ENCODE peak calls at places on chromosome 1, in five cellular contexts. L, E, N, P and A are unnamed samples.

GRCh38 chr1:30444850-30445249 is 278.5 kb downstream of the MATN1 start:
- DNase-seq in L (no peak), E (no peak), N (no peak), P (no peak), A (no peak)

GRCh38 chr1:203563291-203563690 is 63.3 kb upstream of the ATP2B4 start:
- DNase-seq in L (no peak), E (no peak), N (no peak), P (no peak), A (no peak)

GRCh38 chr1:68542586-68542985 is 45.7 kb upstream of the DEPDC1 start:
- DNase-seq in L (no peak), E (no peak), N (no peak), P (no peak), A (no peak)

GRCh38 chr1:7060826-7061225 is 275.6 kb downstream of the CAMTA1 start:
- DNase-seq in L (no peak), E (no peak), N (no peak), P (no peak), A (no peak)

GRCh38 chr1:162725301-162725834 is 65.1 kb upstream of the HSD17B7 start:
- DNase-seq in L (no peak), E (no peak), N (no peak), P (no peak), A (no peak)

GRCh38 chr1:7540816-7541215 is 230.3 kb upstream of the VAMP3 start:
- DNase-seq in L (no peak), E (no peak), N (no peak), P (no peak), A (no peak)

GRCh38 chr1:6301526-6301925 is 40.6 kb upstream of the GPR153 start:
- DNase-seq in L (no peak), E (no peak), N (no peak), P (no peak), A (no peak)

GRCh38 chr1:170885551-170885950 is 49.8 kb upstream of the MROH9 start:
- DNase-seq in L (no peak), E (no peak), N (no peak), P (no peak), A (no peak)

GRCh38 chr1:90107971-90108370 is 113.1 kb downstream of the ZNF326 start:
- DNase-seq in L (no peak), E (no peak), N (no peak), P (no peak), A (no peak)

GRCh38 chr1:183238071-183238470 is 52.0 kb downstream of the LAMC2 start:
- DNase-seq in L (no peak), E (no peak), N (no peak), P (peak), A (no peak)

GRCh38 chr1:164786980-164787833 is 228.2 kb downstream of the PBX1 start:
- DNase-seq in L (peak), E (peak), N (peak), P (no peak), A (peak)

DNA sequence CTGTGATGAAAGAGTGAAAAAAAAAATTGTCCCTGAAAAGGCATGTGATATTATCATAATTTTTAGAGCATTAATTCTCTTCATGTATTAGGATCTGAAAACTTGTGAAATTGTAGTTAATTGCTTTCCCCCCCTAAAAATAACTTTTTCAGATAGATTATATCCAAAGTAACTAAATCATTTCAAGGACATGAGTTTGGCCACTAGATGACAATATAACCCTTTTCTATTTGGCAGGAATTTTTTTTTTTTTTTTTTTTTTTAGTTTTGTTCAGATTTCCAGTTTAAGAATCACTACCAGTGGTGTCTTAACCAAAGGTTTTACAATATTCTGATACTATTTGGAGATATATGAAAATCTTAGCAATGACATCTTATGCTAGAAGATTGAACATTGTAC is 370.8 kb downstream of the AMY1C start:
- DNase-seq in L (no peak), E (no peak), N (no peak), P (no peak), A (no peak)
- TF ChIP-seq CTCF in L (no peak), E (no peak), N (no peak), P (no peak), A (peak)

GRCh38 chr1:33500547-33500946 is 28.1 kb downstream of the ZSCAN20 start:
- DNase-seq in L (no peak), E (no peak), N (peak), P (no peak), A (no peak)
- TF ChIP-seq CTCF in L (no peak), E (no peak), N (peak), P (peak), A (no peak)

DNA sequence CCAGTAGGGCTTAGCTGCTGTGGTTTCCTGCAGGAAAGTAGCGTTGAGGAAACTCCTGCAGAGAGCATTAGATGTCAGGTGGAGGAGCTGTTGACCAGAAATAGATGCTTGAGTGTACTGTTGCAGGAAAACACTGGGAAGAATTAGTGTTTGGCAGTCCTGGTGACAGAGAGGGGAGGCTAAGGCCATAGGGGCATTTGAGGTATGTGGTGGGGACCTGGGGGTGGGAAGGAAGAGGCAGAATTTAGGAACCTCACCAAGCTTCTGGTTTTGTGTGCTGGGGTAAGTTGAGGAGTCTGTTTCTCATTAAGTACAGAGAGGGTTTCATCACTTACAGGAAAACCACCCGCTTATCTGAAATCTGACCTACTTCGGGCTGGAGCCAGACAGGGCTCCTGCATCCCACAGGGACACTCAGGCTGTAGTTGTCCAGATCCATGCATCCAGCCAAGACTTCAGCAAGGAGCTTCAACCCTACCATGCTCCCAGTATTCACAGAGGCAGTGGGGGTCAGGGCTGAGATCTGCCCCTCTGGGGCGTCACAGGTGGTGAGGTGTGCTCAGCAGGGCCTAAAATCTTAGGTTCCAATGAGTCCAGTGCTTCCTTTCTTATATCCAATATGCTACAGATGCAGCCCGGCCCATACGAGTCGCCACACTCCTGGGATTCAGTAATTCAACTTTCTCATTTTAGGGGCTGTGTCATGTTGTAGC is 15.1 kb downstream of the SH2D2A start:
- DNase-seq in L (no peak), E (no peak), N (no peak), P (peak), A (no peak)
- TF ChIP-seq CTCF in L (no peak), E (no peak), N (no peak), P (peak), A (no peak)

DNA sequence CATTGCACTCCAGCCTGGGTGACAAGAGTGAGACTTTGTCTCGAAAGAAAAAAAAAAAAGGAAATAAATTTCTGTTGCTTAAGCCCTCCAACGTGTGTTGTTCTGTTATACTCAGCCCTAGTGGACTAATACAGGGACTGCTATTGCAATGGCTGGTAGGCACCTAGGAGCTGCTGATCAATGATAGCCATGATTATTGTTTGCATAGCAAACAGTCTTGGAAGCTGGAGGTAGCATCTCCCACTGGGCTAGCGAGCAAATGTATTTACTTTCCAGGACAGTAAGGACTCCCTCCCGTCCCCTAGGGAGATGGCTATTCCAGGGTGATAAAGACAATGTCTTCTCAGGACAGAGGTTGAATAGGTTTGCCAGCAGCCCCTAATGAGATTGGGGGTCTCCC is 13.5 kb upstream of the TNFRSF8 start:
- DNase-seq in L (no peak), E (no peak), N (no peak), P (no peak), A (no peak)
- TF ChIP-seq CTCF in L (no peak), E (no peak), N (no peak), P (no peak), A (peak)

DNA sequence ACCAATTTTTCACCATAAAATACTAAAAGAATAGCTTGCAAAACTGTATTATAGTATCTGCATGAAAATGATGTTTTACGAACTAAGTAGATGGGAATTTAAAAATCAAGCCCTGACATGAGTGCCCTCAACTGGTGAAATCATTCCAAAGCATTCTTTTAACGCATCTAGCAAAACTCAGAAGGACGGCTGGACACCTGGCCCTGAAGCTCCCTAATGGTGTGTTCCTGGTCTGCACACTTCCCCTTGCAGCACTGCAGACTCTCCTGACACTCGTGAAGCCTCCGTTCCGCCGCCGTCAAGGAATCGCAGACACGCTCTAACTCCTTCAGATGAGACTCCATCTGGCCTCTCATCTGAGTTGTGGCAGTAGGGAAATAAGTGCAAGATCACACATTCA is 39.9 kb downstream of the ODF2L start:
- DNase-seq in L (no peak), E (no peak), N (no peak), P (no peak), A (no peak)
- TF ChIP-seq CTCF in L (no peak), E (no peak), N (no peak), P (peak), A (no peak)